ENCODE peak calls at places on chromosome 22, in ten cellular contexts. M is MCF 10A; V is CD4-positive, alpha-beta T cell; K is psoas muscle; D is sigmoid colon; B is pancreas; T is tibial nerve; R is PC-9; S is GM12865; C is adrenal gland. W is an unnamed sample.

GRCh38 chr22:49901457-49901856 is 16.8 kb downstream of the ALG12 start:
- DNase-seq in R (no peak), D (no peak), T (no peak), K (no peak), S (no peak), M (no peak), B (no peak), V (no peak), C (no peak), W (no peak)

GRCh38 chr22:49647346-49648026 is 180.2 kb downstream of the BRD1 start:
- DNase-seq in R (no peak), D (no peak), C (no peak), K (no peak), V (no peak), S (no peak), B (no peak), M (no peak), T (no peak), W (no peak)

GRCh38 chr22:42939451-42939881 is 75.5 kb downstream of the PACSIN2 start:
- DNase-seq in K (no peak), M (no peak), D (no peak), C (no peak), B (no peak), T (no peak), R (peak; percentile 61), S (no peak), V (no peak), W (no peak)

GRCh38 chr22:37281646-37282384 is 493 bp upstream of the CYTH4 start:
- DNase-seq in K (no peak), V (no peak), C (no peak), S (no peak), D (no peak), M (no peak), T (no peak), R (no peak), B (no peak), W (no peak)

GRCh38 chr22:29695129-29695926 is 24.5 kb upstream of the CABP7 start:
- DNase-seq in B (no peak), R (no peak), S (no peak), V (no peak), T (no peak), C (no peak), D (no peak), M (no peak), K (peak; percentile 69), W (no peak)

GRCh38 chr22:49268924-49269323 is 558.7 kb downstream of the BRD1 start:
- DNase-seq in K (no peak), T (no peak), R (no peak), C (no peak), B (no peak), M (no peak), D (no peak), S (no peak), V (no peak), W (no peak)

GRCh38 chr22:24181088-24181995 is at the start of gene SUSD2:
- DNase-seq in R (no peak), K (peak; percentile 47), B (no peak), V (no peak), M (no peak), S (no peak), T (no peak), D (no peak), C (no peak), W (no peak)

GRCh38 chr22:49381595-49382450 is 445.9 kb downstream of the BRD1 start:
- DNase-seq in T (no peak), S (no peak), C (peak; percentile 34), D (peak; percentile 25), M (no peak), K (no peak), R (no peak), B (no peak), V (no peak), W (no peak)

GRCh38 chr22:24322522-24322921 is 51.9 kb downstream of the SPECC1L start:
- DNase-seq in D (no peak), K (no peak), R (no peak), T (no peak), V (no peak), S (no peak), M (no peak), B (no peak), C (no peak), W (no peak)

GRCh38 chr22:29700949-29701927 is 18.6 kb upstream of the CABP7 start:
- DNase-seq in S (peak; percentile 19), B (no peak), V (peak; percentile 5), M (peak; percentile 25), T (no peak), K (no peak), R (peak; percentile 93), D (no peak), C (no peak), W (peak; percentile 24)

GRCh38 chr22:42918500-42918899 is 61.4 kb upstream of the ARFGAP3 start:
- DNase-seq in S (no peak), K (no peak), C (no peak), T (no peak), B (no peak), M (peak; percentile 84), D (no peak), R (no peak), V (no peak), W (peak; percentile 70)

GRCh38 chr22:25350551-25350971 is 131.1 kb downstream of the CRYBB2 start:
- DNase-seq in R (no peak), B (no peak), K (no peak), C (peak; percentile 24), D (peak; percentile 36), V (no peak), M (no peak), S (no peak), T (no peak), W (no peak)

GRCh38 chr22:25774575-25775026 is 32.6 kb downstream of the MYO18B start:
- DNase-seq in M (no peak), S (peak; percentile 28), D (no peak), C (no peak), B (no peak), V (no peak), K (no peak), T (no peak), R (no peak), W (no peak)

GRCh38 chr22:38222797-38223119 is 21.0 kb downstream of the MAFF start:
- DNase-seq in V (no peak), K (no peak), B (no peak), M (peak; percentile 80), R (no peak), D (no peak), C (no peak), T (no peak), S (no peak), W (peak; percentile 76)

GRCh38 chr22:36806824-36807223 is 10.0 kb downstream of the PVALB start:
- DNase-seq in S (no peak), M (no peak), V (no peak), T (no peak), C (no peak), R (no peak), K (no peak), B (no peak), D (no peak), W (no peak)

GRCh38 chr22:43228330-43228729 is 41.4 kb upstream of the TTLL12 start:
- DNase-seq in D (no peak), R (no peak), V (peak; percentile 18), B (no peak), T (no peak), M (peak; percentile 47), K (no peak), C (peak; percentile 60), S (peak; percentile 31), W (no peak)

GRCh38 chr22:21920341-21921183 is 32.1 kb downstream of the PPM1F start:
- DNase-seq in M (no peak), S (no peak), T (no peak), B (no peak), C (no peak), R (no peak), K (no peak), V (no peak), D (no peak), W (no peak)

DNA sequence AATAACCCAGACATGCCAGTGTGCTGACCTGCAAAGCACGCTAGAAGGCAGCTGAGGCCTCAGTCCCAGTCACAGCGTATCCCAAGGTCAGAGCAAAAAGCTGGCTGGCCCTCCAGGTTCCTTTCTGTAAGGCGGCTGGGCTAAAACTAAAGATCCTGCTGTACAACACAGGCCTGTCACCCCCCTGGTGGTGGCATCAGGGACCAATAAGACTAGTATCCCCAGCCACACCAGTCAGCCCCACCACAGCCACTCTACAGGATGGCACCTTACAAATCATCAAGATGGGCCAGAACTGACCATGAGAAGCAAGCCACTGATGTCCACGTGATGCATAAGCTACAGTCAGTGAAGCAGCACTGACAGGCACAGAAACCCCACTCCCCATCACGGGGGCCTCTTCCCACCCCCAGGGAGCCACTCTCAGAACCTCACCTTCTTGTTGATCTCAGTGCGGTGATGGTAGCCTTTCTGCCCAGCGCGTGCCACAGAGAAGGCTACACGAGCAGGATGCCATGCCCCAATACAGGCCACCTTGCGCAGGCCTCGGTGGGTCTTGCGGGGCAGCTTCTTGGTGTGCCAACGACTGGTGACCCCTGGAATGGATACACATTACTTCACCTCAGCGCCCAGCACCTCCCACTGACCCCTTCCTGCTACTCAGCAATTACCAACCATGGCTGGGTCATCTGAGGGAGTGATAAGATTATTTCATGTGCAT is 5.0 kb downstream of the RPL3 start:
- DNase-seq in C (peak; percentile 92), M (no peak), S (peak; percentile 40), B (no peak), V (no peak), T (no peak), K (no peak), R (no peak), D (no peak), W (no peak)
- TF ChIP-seq CTCF in C (peak; percentile 56), M (no peak), S (no peak), B (no peak), V (no peak), T (no peak), K (peak; percentile 19), R (no peak), D (no peak), W (no peak)

DNA sequence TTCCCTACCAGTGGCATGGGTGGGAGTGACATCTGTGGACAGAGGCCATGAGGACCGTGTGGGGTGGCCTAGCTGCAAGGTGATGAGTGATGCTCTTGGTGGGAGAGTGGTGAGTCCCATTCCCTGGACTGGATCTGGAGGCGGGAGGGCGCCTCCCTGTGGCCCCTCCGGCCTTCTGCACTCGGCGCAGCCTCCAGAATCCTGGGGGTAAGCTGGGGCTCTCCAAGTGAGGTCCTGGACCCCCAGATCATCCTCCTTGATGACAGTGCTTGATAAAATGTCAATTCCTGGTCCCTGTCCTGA is 32.3 kb upstream of the PRR5 start:
- DNase-seq in R (no peak), V (no peak), C (no peak), K (no peak), M (no peak), B (no peak), T (no peak), S (no peak), D (no peak), W (no peak)
- TF ChIP-seq CTCF in R (peak; percentile 51), V (no peak), C (no peak), K (no peak), M (no peak), B (no peak), T (no peak), S (no peak), D (no peak), W (peak; percentile 47)

GRCh38 chr22:35177811-35178210 is 79.5 kb upstream of the HMGXB4 start:
- DNase-seq in B (no peak), K (no peak), S (no peak), T (no peak), M (no peak), C (no peak), R (no peak), V (no peak), D (no peak), W (no peak)
- TF ChIP-seq CTCF in B (no peak), K (no peak), S (no peak), T (no peak), M (no peak), C (no peak), R (no peak), V (no peak), D (no peak), W (peak; percentile 20)

GRCh38 chr22:46845281-46846153 is 83.1 kb downstream of the TBC1D22A start:
- DNase-seq in B (no peak), V (no peak), S (no peak), R (no peak), D (no peak), C (no peak), T (no peak), K (no peak), M (no peak), W (no peak)
- TF ChIP-seq CTCF in B (peak; percentile 8), V (no peak), S (no peak), R (peak; percentile 48), D (peak; percentile 25), C (peak; percentile 35), T (peak; percentile 65), K (peak; percentile 32), M (peak; percentile 14), W (peak; percentile 85)

W was measured in foreskin keratinocyte.